ENCODE peak calls at places on chromosomes 2 and 18, in ten cellular contexts. F is HFF-Myc; C is spleen; R is activated CD4-positive, alpha-beta T cell treated with anti-CD3 and anti-CD28 coated beads, Interleukin-2, amount 50 U/mL, for 4 hours; W is NCI-H1105; B is Right ventricle myocardium superior; I is NCI-H2081; Y is SHP77; U is epithelial cell of esophagus; D is Daoy. T is an unnamed sample.

GRCh38 chr2:598043-598802 is 79.0 kb downstream of the TMEM18 start:
- DNase-seq in F (no peak), C (no peak), R (no peak), W (no peak), B (no peak), I (no peak), Y (no peak), U (no peak), D (peak), T (no peak)

GRCh38 chr2:167134381-167135072 is 246.2 kb downstream of the XIRP2 start:
- DNase-seq in F (no peak), C (no peak), R (no peak), W (peak), B (no peak), I (no peak), Y (peak), U (peak), D (peak), T (no peak)

GRCh38 chr2:238060096-238060541 is 682 bp upstream of the SCLY start:
- DNase-seq in F (no peak), C (no peak), R (no peak), W (no peak), B (no peak), I (no peak), Y (no peak), U (no peak), D (peak), T (no peak)

GRCh38 chr18:7021994-7022840 is 95.4 kb downstream of the LAMA1 start:
- DNase-seq in F (peak), C (no peak), R (no peak), W (peak), B (no peak), I (peak), Y (peak), U (peak), D (peak), T (no peak)

GRCh38 chr2:11656671-11657101 is 13.3 kb downstream of the NTSR2 start:
- DNase-seq in F (no peak), C (peak), R (no peak), W (no peak), B (no peak), I (no peak), Y (no peak), U (peak), D (no peak), T (no peak)

GRCh38 chr2:189783451-189783926 is 650 bp downstream of the ORMDL1 start:
- DNase-seq in F (no peak), C (no peak), R (no peak), W (no peak), B (no peak), I (no peak), Y (peak), U (no peak), D (peak), T (no peak)

GRCh38 chr18:49183921-49184320 is 233.2 kb upstream of the SMAD7 start:
- DNase-seq in F (no peak), C (no peak), R (no peak), W (no peak), B (no peak), I (no peak), Y (no peak), U (no peak), D (no peak), T (no peak)

GRCh38 chr2:101003278-101003775 is 1.2 kb downstream of the RPL31 start:
- DNase-seq in F (no peak), C (no peak), R (no peak), W (no peak), B (no peak), I (no peak), Y (no peak), U (peak), D (no peak), T (no peak)

GRCh38 chr18:13262839-13263691 is 44.5 kb downstream of the LDLRAD4 start:
- DNase-seq in F (no peak), C (peak), R (no peak), W (no peak), B (no peak), I (no peak), Y (no peak), U (no peak), D (no peak), T (no peak)

GRCh38 chr2:46873632-46874068 is 42.0 kb downstream of the MCFD2 start:
- DNase-seq in F (peak), C (no peak), R (no peak), W (no peak), B (peak), I (no peak), Y (no peak), U (peak), D (peak), T (no peak)

GRCh38 chr18:46609048-46609447 is 48.0 kb downstream of the LOXHD1 start:
- DNase-seq in F (no peak), C (no peak), R (no peak), W (no peak), B (no peak), I (no peak), Y (peak), U (no peak), D (no peak), T (no peak)

GRCh38 chr2:134406716-134407115 is 152.8 kb downstream of the MGAT5 start:
- DNase-seq in F (no peak), C (no peak), R (no peak), W (no peak), B (no peak), I (no peak), Y (no peak), U (no peak), D (no peak), T (no peak)